ENCODE peak calls at places on chromosomes 13 and 19, in four cellular contexts. One of them, this sample, is unnamed.
A peak's percentile ranks its signal among the peaks of the same experiment; 100 is the strongest.

GRCh38 chr13:113820813-113821651 is 42.8 kb downstream of the GAS6 start:
- DNase-seq in HepG2: no peak
- DNase-seq in WTC11: no peak
- DNase-seq in K562: peak; percentile 45
- DNase-seq in this sample: peak; percentile 69

GRCh38 chr13:57629391-57629804 is 2.1 kb upstream of the PCDH17 start:
- DNase-seq in WTC11: no peak
- DNase-seq in K562: no peak
- DNase-seq in HepG2: no peak
- DNase-seq in this sample: no peak

GRCh38 chr19:49637865-49638350 is 2.0 kb downstream of the RRAS start:
- DNase-seq in WTC11: peak; percentile 67
- DNase-seq in K562: peak; percentile 71
- DNase-seq in HepG2: no peak
- DNase-seq in this sample: peak; percentile 85

GRCh38 chr19:41795031-41795461 is 1.3 kb upstream of the CEACAM3 start:
- DNase-seq in K562: peak; percentile 61
- DNase-seq in WTC11: peak; percentile 76
- DNase-seq in HepG2: peak; percentile 29
- DNase-seq in this sample: peak; percentile 70

GRCh38 chr13:68609671-68610070 is 1379.5 kb upstream of the PCDH9 start:
- DNase-seq in HepG2: no peak
- DNase-seq in WTC11: no peak
- DNase-seq in K562: peak; percentile 1
- DNase-seq in this sample: no peak

GRCh38 chr19:719081-719512 is 10.4 kb downstream of the PALM start:
- DNase-seq in HepG2: peak; percentile 39
- DNase-seq in K562: peak; percentile 47
- DNase-seq in WTC11: peak; percentile 42
- DNase-seq in this sample: no peak

GRCh38 chr13:98187155-98187726 is 10.2 kb upstream of the RNF113B start:
- DNase-seq in WTC11: no peak
- DNase-seq in HepG2: no peak
- DNase-seq in K562: no peak
- DNase-seq in this sample: no peak

GRCh38 chr13:110331362-110331761 is 24.3 kb downstream of the COL4A2 start:
- DNase-seq in WTC11: no peak
- DNase-seq in K562: no peak
- DNase-seq in HepG2: no peak
- DNase-seq in this sample: no peak

GRCh38 chr19:34278783-34279182 is 24.4 kb downstream of the GARRE1 start:
- DNase-seq in WTC11: no peak
- DNase-seq in K562: no peak
- DNase-seq in HepG2: no peak
- DNase-seq in this sample: no peak

GRCh38 chr13:41547253-41548000 is 90.1 kb downstream of the RGCC start:
- DNase-seq in WTC11: no peak
- DNase-seq in K562: no peak
- DNase-seq in HepG2: peak; percentile 36
- DNase-seq in this sample: no peak

GRCh38 chr19:45569619-45570421 is 14.8 kb downstream of the OPA3 start:
- DNase-seq in HepG2: peak; percentile 45
- DNase-seq in WTC11: peak; percentile 89
- DNase-seq in K562: peak; percentile 80
- DNase-seq in this sample: peak; percentile 76

GRCh38 chr19:41755328-41755913 is at the start of gene CEACAM6:
- DNase-seq in K562: no peak
- DNase-seq in HepG2: no peak
- DNase-seq in WTC11: no peak
- DNase-seq in this sample: peak; percentile 47

DNA sequence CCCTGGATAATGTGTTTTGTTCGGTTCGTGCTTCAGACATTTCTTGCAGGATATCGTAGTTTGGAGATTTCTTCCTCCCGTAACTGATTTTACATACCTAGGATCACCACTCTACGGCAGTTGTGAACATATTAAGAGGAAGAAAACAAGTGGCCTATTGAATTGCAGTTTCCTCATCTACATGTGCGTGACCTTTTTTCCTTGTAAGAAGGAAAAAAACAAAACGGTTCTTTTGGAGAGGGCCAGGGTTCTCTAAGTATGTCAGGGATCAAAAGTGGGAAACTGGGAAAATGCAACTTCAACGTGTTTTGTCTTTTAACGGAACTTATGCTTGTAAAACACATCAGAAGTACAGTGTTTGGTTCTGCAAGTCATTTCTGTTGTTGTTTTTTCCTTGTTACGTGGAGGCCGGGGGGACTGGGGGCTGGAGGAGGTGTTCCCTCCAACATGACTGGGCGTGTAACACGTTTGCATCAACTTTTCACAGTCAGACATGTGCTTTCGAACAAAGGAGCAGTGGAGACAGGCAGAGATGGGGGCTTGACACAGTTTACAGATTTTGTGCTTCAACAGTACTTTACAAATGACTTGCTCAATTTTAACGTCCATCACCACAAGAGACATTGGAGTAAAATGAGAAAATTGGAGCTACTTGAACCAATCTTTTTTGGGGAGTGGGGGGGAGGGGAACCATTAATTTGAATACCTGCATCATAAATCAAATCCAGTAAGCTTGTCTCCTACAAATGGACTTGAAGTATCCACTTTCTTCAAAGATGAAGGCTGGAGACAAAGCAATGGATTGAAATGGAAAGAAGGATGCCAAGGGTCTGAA is 3.8 kb downstream of the ZC3H4 start:
- DNase-seq in HepG2: no peak
- DNase-seq in WTC11: no peak
- DNase-seq in K562: peak; percentile 85
- DNase-seq in this sample: peak; percentile 60
- TF ChIP-seq NR3C1 in HepG2: no peak
- TF ChIP-seq NR3C1 in WTC11: no peak
- TF ChIP-seq NR3C1 in K562: no peak
- TF ChIP-seq NR3C1 in this sample: no peak

GRCh38 chr19:2795827-2796658 is 10.7 kb downstream of the THOP1 start:
- DNase-seq in WTC11: no peak
- DNase-seq in HepG2: no peak
- DNase-seq in K562: no peak
- DNase-seq in this sample: no peak
- TF ChIP-seq NR3C1 in WTC11: no peak
- TF ChIP-seq NR3C1 in HepG2: no peak
- TF ChIP-seq NR3C1 in K562: no peak
- TF ChIP-seq NR3C1 in this sample: no peak

GRCh38 chr13:44879452-44880058 is 109.7 kb downstream of the NUFIP1 start:
- DNase-seq in K562: peak; percentile 16
- DNase-seq in HepG2: no peak
- DNase-seq in WTC11: no peak
- DNase-seq in this sample: no peak

GRCh38 chr13:44884076-44884729 is 105.1 kb downstream of the NUFIP1 start:
- DNase-seq in WTC11: no peak
- DNase-seq in HepG2: no peak
- DNase-seq in K562: no peak
- DNase-seq in this sample: no peak
- TF ChIP-seq NR3C1 in WTC11: no peak
- TF ChIP-seq NR3C1 in HepG2: no peak
- TF ChIP-seq NR3C1 in K562: no peak
- TF ChIP-seq NR3C1 in this sample: no peak

DNA sequence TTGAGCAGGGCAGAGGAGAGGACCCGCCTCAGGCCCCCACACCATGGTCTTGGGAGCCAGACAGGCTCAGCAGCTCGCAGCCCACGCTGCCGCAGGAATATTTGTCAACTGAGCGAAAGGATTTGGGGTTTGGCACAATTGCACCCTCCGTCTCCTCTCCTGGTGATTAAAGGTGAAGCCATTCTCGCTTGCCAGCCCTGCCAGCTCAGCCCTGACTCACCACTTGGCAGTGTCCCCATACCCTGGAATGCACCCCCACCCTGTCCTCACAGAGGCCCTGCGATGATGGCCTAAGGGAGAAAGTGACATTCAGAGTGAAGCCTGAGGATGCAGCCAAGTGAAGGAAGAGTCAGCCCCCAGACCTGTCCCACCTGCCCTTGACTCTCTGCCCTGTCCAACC is 18.8 kb downstream of the CYTH2 start:
- DNase-seq in K562: no peak
- DNase-seq in HepG2: peak; percentile 37
- DNase-seq in WTC11: no peak
- DNase-seq in this sample: peak; percentile 88
- TF ChIP-seq NR3C1 in K562: no peak
- TF ChIP-seq NR3C1 in HepG2: no peak
- TF ChIP-seq NR3C1 in WTC11: no peak
- TF ChIP-seq NR3C1 in this sample: no peak

GRCh38 chr19:38395381-38396127 is 7.1 kb downstream of the SPRED3 start:
- DNase-seq in WTC11: no peak
- DNase-seq in K562: no peak
- DNase-seq in HepG2: no peak
- DNase-seq in this sample: no peak
- TF ChIP-seq NR3C1 in WTC11: no peak
- TF ChIP-seq NR3C1 in K562: no peak
- TF ChIP-seq NR3C1 in HepG2: no peak
- TF ChIP-seq NR3C1 in this sample: no peak

DNA sequence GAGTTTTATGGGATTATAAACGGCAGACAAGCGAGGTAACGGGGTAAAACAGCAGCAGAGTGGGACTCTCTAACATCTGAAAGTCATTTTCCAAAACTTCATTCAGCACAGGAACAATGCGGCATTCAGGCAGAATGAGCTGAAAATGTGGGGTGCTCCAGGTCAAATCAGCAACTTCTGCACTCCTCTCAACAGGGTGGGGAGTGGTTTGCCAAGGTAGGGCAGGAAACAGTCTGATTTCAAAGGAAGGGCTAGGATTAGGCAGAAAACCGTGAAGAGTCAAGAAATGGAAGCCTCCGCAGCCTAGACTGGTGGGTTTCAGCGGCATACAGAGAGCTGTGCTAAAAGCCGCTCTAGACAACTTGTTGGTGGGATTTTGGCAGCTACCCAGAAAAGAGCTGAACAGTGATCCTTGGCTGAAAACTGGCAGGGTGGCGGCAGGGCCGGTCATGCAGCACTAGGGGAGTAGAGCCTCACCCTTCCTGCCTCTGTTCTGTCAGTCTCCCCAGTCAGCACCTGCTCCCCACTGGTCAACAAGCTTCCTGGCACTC is 154.2 kb upstream of the KLF12 start:
- DNase-seq in K562: no peak
- DNase-seq in WTC11: peak; percentile 16
- DNase-seq in HepG2: no peak
- DNase-seq in this sample: no peak
- TF ChIP-seq NR3C1 in K562: no peak
- TF ChIP-seq NR3C1 in WTC11: no peak
- TF ChIP-seq NR3C1 in HepG2: no peak
- TF ChIP-seq NR3C1 in this sample: no peak

GRCh38 chr19:35755550-35756371 is 1.1 kb downstream of the HSPB6 start:
- DNase-seq in HepG2: no peak
- DNase-seq in K562: no peak
- DNase-seq in WTC11: peak; percentile 15
- DNase-seq in this sample: no peak
- TF ChIP-seq NR3C1 in HepG2: no peak
- TF ChIP-seq NR3C1 in K562: no peak
- TF ChIP-seq NR3C1 in WTC11: no peak
- TF ChIP-seq NR3C1 in this sample: no peak

DNA sequence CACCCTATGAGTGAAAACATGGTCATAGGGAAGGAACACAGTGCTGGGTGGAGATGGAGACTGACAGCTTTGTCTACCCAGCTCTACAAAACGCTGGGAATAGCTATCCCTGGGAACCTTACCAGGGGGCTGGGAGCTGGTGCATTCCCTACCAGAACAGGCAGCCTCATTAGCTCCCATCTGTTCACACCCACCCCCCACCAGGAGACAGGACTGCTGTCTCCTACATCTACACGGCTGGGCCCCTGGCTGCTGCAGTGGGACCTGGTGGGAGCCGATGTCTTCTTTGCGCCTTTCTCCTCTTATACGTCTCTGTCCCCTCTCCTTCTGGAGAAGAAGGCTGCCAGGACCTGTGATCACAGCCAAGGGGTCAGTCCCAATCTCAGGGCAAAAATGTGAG is 90.8 kb downstream of the UQCRFS1 start:
- DNase-seq in HepG2: no peak
- DNase-seq in WTC11: no peak
- DNase-seq in K562: no peak
- DNase-seq in this sample: no peak
- TF ChIP-seq NR3C1 in HepG2: no peak
- TF ChIP-seq NR3C1 in WTC11: no peak
- TF ChIP-seq NR3C1 in K562: no peak
- TF ChIP-seq NR3C1 in this sample: no peak

GRCh38 chr19:7101498-7102253 is 32.2 kb downstream of the ZNF557 start:
- DNase-seq in WTC11: no peak
- DNase-seq in HepG2: no peak
- DNase-seq in K562: no peak
- DNase-seq in this sample: no peak
- TF ChIP-seq NR3C1 in WTC11: no peak
- TF ChIP-seq NR3C1 in HepG2: no peak
- TF ChIP-seq NR3C1 in K562: no peak
- TF ChIP-seq NR3C1 in this sample: no peak

GRCh38 chr13:50226515-50227147 is 211.4 kb downstream of the KCNRG start:
- DNase-seq in HepG2: no peak
- DNase-seq in K562: no peak
- DNase-seq in WTC11: no peak
- DNase-seq in this sample: no peak

GRCh38 chr13:50227356-50227755 is 212.1 kb downstream of the KCNRG start:
- DNase-seq in WTC11: no peak
- DNase-seq in K562: no peak
- DNase-seq in HepG2: no peak
- DNase-seq in this sample: no peak

GRCh38 chr13:50228527-50228926 is 213.3 kb downstream of the KCNRG start:
- DNase-seq in K562: no peak
- DNase-seq in HepG2: no peak
- DNase-seq in WTC11: no peak
- DNase-seq in this sample: no peak

GRCh38 chr13:50229935-50230334 is 214.7 kb downstream of the KCNRG start:
- DNase-seq in HepG2: no peak
- DNase-seq in K562: no peak
- DNase-seq in WTC11: no peak
- DNase-seq in this sample: no peak

GRCh38 chr13:50230365-50230978 is 215.2 kb downstream of the KCNRG start:
- DNase-seq in WTC11: no peak
- DNase-seq in K562: no peak
- DNase-seq in HepG2: peak; percentile 63
- DNase-seq in this sample: no peak
- TF ChIP-seq NR3C1 in WTC11: no peak
- TF ChIP-seq NR3C1 in K562: no peak
- TF ChIP-seq NR3C1 in HepG2: no peak
- TF ChIP-seq NR3C1 in this sample: no peak

This sample was measured in A549.